ENCODE peak calls at places on chromosomes 13 and 19, in eight cellular contexts. R is HCT116, A is RWPE1, L is osteoblast, C is endodermal cell, I is left lung, Z is heart left ventricle, J is mesendoderm. K is an unnamed sample.

GRCh38 chr13:50712882-50713281 is 130.6 kb downstream of the DLEU7 start:
- DNase-seq in R (no peak), A (no peak), L (no peak), C (no peak), I (no peak), Z (no peak), J (no peak), K (no peak)

GRCh38 chr19:34774857-34775256 is 1.8 kb upstream of the ZNF599 start:
- DNase-seq in R (no peak), A (no peak), L (no peak), C (no peak), I (no peak), Z (no peak), J (no peak), K (no peak)

GRCh38 chr13:84553252-84553651 is 671.0 kb upstream of the SLITRK1 start:
- DNase-seq in R (no peak), A (peak), L (no peak), C (no peak), I (no peak), Z (no peak), J (no peak), K (no peak)

GRCh38 chr19:10093295-10094186 is 7.4 kb downstream of the SHFL start:
- DNase-seq in R (no peak), A (no peak), L (peak), C (peak), I (no peak), Z (no peak), J (peak), K (no peak)

GRCh38 chr19:5686647-5687359 is 3.3 kb upstream of the RPL36 start:
- DNase-seq in R (peak), A (peak), L (peak), C (peak), I (peak), Z (peak), J (peak), K (peak)

GRCh38 chr19:17575871-17576757 is 20.7 kb downstream of the COLGALT1 start:
- DNase-seq in R (no peak), A (no peak), L (peak), C (no peak), I (no peak), Z (no peak), J (no peak), K (no peak)

GRCh38 chr19:55387736-55388497 is 2.2 kb downstream of the RPL28 start:
- DNase-seq in R (no peak), A (no peak), L (peak), C (no peak), I (no peak), Z (no peak), J (no peak), K (no peak)

GRCh38 chr13:74573654-74574053 is 439.4 kb upstream of the KLF12 start:
- DNase-seq in R (no peak), A (no peak), L (no peak), C (peak), I (no peak), Z (no peak), J (peak), K (no peak)

GRCh38 chr19:1261512-1261862 is 7.6 kb upstream of the CIRBP start:
- DNase-seq in R (no peak), A (no peak), L (no peak), C (peak), I (no peak), Z (no peak), J (peak), K (no peak)

GRCh38 chr19:8209965-8210659 is 942 bp downstream of the CERS4 start:
- DNase-seq in R (no peak), A (no peak), L (peak), C (peak), I (no peak), Z (no peak), J (no peak), K (no peak)

GRCh38 chr13:113151745-113152707 is 6.4 kb upstream of the PROZ start:
- DNase-seq in R (no peak), A (no peak), L (peak), C (peak), I (no peak), Z (peak), J (peak), K (no peak)

GRCh38 chr13:32901994-32902780 is 114.0 kb upstream of the KL start:
- DNase-seq in R (no peak), A (no peak), L (peak), C (no peak), I (no peak), Z (peak), J (no peak), K (no peak)

GRCh38 chr13:22064854-22065646 is 394.2 kb downstream of the FGF9 start:
- DNase-seq in R (no peak), A (no peak), L (no peak), C (peak), I (no peak), Z (no peak), J (peak), K (no peak)

GRCh38 chr19:45187421-45188100 is 9.0 kb downstream of the BLOC1S3 start:
- DNase-seq in R (no peak), A (peak), L (peak), C (peak), I (no peak), Z (no peak), J (peak), K (no peak)

GRCh38 chr13:31965361-31966066 is 66.1 kb upstream of the FRY start:
- DNase-seq in R (no peak), A (no peak), L (no peak), C (no peak), I (no peak), Z (no peak), J (no peak), K (no peak)

GRCh38 chr13:29452773-29453574 is 142.5 kb downstream of the SLC7A1 start:
- DNase-seq in R (no peak), A (no peak), L (no peak), C (no peak), I (no peak), Z (no peak), J (no peak), K (no peak)

GRCh38 chr13:41463823-41464602 is 6.7 kb downstream of the RGCC start:
- DNase-seq in R (no peak), A (no peak), L (peak), C (no peak), I (no peak), Z (no peak), J (no peak), K (no peak)

GRCh38 chr13:52034616-52035226 is 10.2 kb downstream of the UTP14C start:
- DNase-seq in R (no peak), A (no peak), L (no peak), C (no peak), I (no peak), Z (no peak), J (no peak), K (no peak)

GRCh38 chr13:94956407-94957110 is 244.2 kb upstream of the SOX21 start:
- DNase-seq in R (no peak), A (no peak), L (peak), C (no peak), I (no peak), Z (no peak), J (no peak), K (no peak)

GRCh38 chr13:72842991-72843390 is 61.1 kb downstream of the PIBF1 start:
- DNase-seq in R (no peak), A (no peak), L (no peak), C (no peak), I (no peak), Z (no peak), J (no peak), K (no peak)

GRCh38 chr13:99686944-99687382 is 185.7 kb downstream of the TM9SF2 start:
- DNase-seq in R (no peak), A (no peak), L (no peak), C (peak), I (no peak), Z (no peak), J (peak), K (no peak)

GRCh38 chr19:11984986-11985385 is 20.1 kb downstream of the ZNF763 start:
- DNase-seq in R (no peak), A (no peak), L (no peak), C (peak), I (no peak), Z (no peak), J (peak), K (no peak)

GRCh38 chr19:19595171-19595701 is 23.3 kb downstream of the PBX4 start:
- DNase-seq in R (no peak), A (no peak), L (peak), C (no peak), I (peak), Z (no peak), J (no peak), K (no peak)

GRCh38 chr13:111158136-111158805 is 43.2 kb downstream of the ARHGEF7 start:
- DNase-seq in R (no peak), A (no peak), L (no peak), C (no peak), I (no peak), Z (no peak), J (no peak), K (no peak)

GRCh38 chr13:97786510-97786909 is 167.0 kb upstream of the IPO5 start:
- DNase-seq in R (no peak), A (no peak), L (no peak), C (no peak), I (no peak), Z (no peak), J (no peak), K (no peak)

GRCh38 chr13:45615501-45616101 is at the start of gene ERICH6B:
- DNase-seq in R (no peak), A (no peak), L (peak), C (peak), I (no peak), Z (no peak), J (peak), K (no peak)

GRCh38 chr19:33390120-33390907 is 16.8 kb downstream of the CEBPG start:
- DNase-seq in R (no peak), A (no peak), L (peak), C (no peak), I (peak), Z (peak), J (no peak), K (no peak)

GRCh38 chr13:50319603-50320296 is 304.5 kb downstream of the KCNRG start:
- DNase-seq in R (no peak), A (no peak), L (no peak), C (no peak), I (no peak), Z (no peak), J (no peak), K (no peak)

GRCh38 chr13:111005808-111006494 is 91.1 kb upstream of the ANKRD10 start:
- DNase-seq in R (no peak), A (no peak), L (no peak), C (no peak), I (no peak), Z (peak), J (no peak), K (no peak)

GRCh38 chr19:31340059-31341025 is 8.9 kb downstream of the TSHZ3 start:
- DNase-seq in R (no peak), A (no peak), L (no peak), C (no peak), I (no peak), Z (no peak), J (no peak), K (no peak)
- H3K27ac ChIP-seq in R (no peak), A (peak), L (no peak), C (peak), I (peak), Z (no peak), J (no peak), K (no peak)

DNA sequence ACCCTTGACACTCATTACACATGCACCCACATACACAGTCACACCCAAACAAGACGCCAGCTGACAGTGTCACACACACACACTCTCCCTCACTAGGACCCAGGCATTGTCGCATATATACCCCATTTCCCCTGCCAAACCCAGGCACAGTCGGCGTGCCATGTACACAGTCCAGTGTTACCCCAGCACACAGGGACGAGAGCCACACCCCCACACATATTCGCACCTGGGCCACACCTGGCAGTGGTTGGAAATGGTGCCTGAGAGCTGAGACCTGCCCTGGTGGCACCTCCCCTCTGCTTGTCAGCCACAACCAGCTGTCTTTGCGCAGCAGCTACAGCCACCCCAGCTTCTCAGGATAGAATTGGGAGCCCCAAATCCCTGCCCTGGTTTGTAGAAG is 9.0 kb downstream of the NFIX start:
- DNase-seq in R (no peak), A (no peak), L (peak), C (no peak), I (no peak), Z (no peak), J (no peak), K (no peak)
- H3K27ac ChIP-seq in R (no peak), A (peak), L (no peak), C (no peak), I (no peak), Z (no peak), J (no peak), K (peak)

GRCh38 chr19:32361574-32362317 is 16.3 kb downstream of the ZNF507 start:
- DNase-seq in R (no peak), A (no peak), L (no peak), C (no peak), I (no peak), Z (no peak), J (no peak), K (no peak)

GRCh38 chr19:32363175-32363574 is 17.8 kb downstream of the ZNF507 start:
- DNase-seq in R (no peak), A (no peak), L (no peak), C (no peak), I (no peak), Z (no peak), J (no peak), K (no peak)

GRCh38 chr19:32364040-32364439 is 18.6 kb downstream of the ZNF507 start:
- DNase-seq in R (no peak), A (no peak), L (no peak), C (no peak), I (no peak), Z (no peak), J (no peak), K (no peak)

GRCh38 chr19:32363632-32364031 is 18.2 kb downstream of the ZNF507 start:
- DNase-seq in R (no peak), A (no peak), L (no peak), C (no peak), I (no peak), Z (no peak), J (no peak), K (no peak)

GRCh38 chr19:32362318-32362691 is 16.9 kb downstream of the ZNF507 start:
- DNase-seq in R (no peak), A (no peak), L (no peak), C (no peak), I (no peak), Z (no peak), J (no peak), K (no peak)
- H3K27ac ChIP-seq in R (no peak), A (no peak), L (peak), C (no peak), I (peak), Z (no peak), J (no peak), K (peak)

GRCh38 chr19:51000426-51000825 is 978 bp downstream of the KLK8 start:
- DNase-seq in R (no peak), A (no peak), L (no peak), C (no peak), I (no peak), Z (no peak), J (no peak), K (no peak)
- H3K27ac ChIP-seq in R (peak), A (no peak), L (no peak), C (no peak), I (no peak), Z (no peak), J (no peak), K (no peak)

K was measured in ascending aorta.